ENCODE peak calls at places on chromosomes 1 and 21, in nine cellular contexts. D is AG09309; N is HTR-8/SVneo; K is NCI-H1694; U is NCI-H2171; X is stimulated activated naive CD4-positive, alpha-beta T cell treated with Interleukin-2 at 50 U/mL for 16 hours; M is spleen; R is nephron progenitor cell; V is C1 segment of cervical spinal cord. I is an unnamed sample.
A peak's percentile ranks its signal among the peaks of the same experiment; 100 is the strongest.

GRCh38 chr21:16004121-16004520 is 274.3 kb downstream of the USP25 start:
- DNase-seq in M (no peak), R (no peak), K (no peak), U (no peak), V (no peak), X (no peak), N (no peak), D (no peak), I (no peak)

GRCh38 chr1:200176181-200176580 is 148.7 kb downstream of the NR5A2 start:
- DNase-seq in K (no peak), M (no peak), R (no peak), U (no peak), N (no peak), V (no peak), D (no peak), X (no peak), I (no peak)

GRCh38 chr1:10685851-10686403 is 110.5 kb downstream of the CASZ1 start:
- DNase-seq in U (no peak), M (no peak), K (no peak), R (no peak), N (no peak), V (no peak), D (peak; percentile 5), X (no peak), I (no peak)

GRCh38 chr1:227759345-227760300 is 24.4 kb downstream of the SNAP47 start:
- DNase-seq in X (no peak), U (peak; percentile 82), N (peak; percentile 97), M (peak; percentile 45), V (no peak), D (peak; percentile 92), K (peak; percentile 87), R (no peak), I (no peak)

GRCh38 chr1:95233321-95233736 is 681 bp upstream of the RWDD3 start:
- DNase-seq in K (no peak), M (peak; percentile 82), X (no peak), V (peak; percentile 64), R (peak; percentile 22), D (no peak), N (peak; percentile 15), U (no peak), I (no peak)

GRCh38 chr1:110053557-110054428 is 16.7 kb downstream of the ALX3 start:
- DNase-seq in V (peak; percentile 15), M (peak; percentile 90), X (peak; percentile 43), R (peak; percentile 88), N (peak; percentile 45), D (no peak), U (no peak), K (peak; percentile 36), I (peak; percentile 55)

GRCh38 chr21:34935452-34935851 is 113.7 kb downstream of the RUNX1 start:
- DNase-seq in V (no peak), U (no peak), M (no peak), R (no peak), X (no peak), D (no peak), K (no peak), N (no peak), I (no peak)

GRCh38 chr1:18794561-18794960 is 64.9 kb downstream of the TAS1R2 start:
- DNase-seq in N (no peak), U (no peak), M (no peak), V (no peak), D (no peak), K (no peak), R (no peak), X (no peak), I (no peak)

GRCh38 chr1:184854036-184854435 is 99.4 kb upstream of the EDEM3 start:
- DNase-seq in R (no peak), U (peak; percentile 33), X (no peak), M (no peak), V (no peak), D (no peak), N (no peak), K (no peak), I (no peak)

GRCh38 chr1:194161591-194161990 is 975.2 kb upstream of the B3GALT2 start:
- DNase-seq in V (no peak), M (no peak), X (no peak), D (no peak), N (no peak), K (no peak), U (no peak), R (no peak), I (no peak)

GRCh38 chr1:240672132-240672811 is 60.3 kb upstream of the GREM2 start:
- DNase-seq in V (no peak), U (no peak), M (no peak), N (no peak), R (no peak), K (no peak), D (no peak), X (no peak), I (no peak)

GRCh38 chr1:7229186-7229585 is 443.9 kb downstream of the CAMTA1 start:
- DNase-seq in R (no peak), N (no peak), K (no peak), M (no peak), V (no peak), X (no peak), U (no peak), D (no peak), I (no peak)

GRCh38 chr1:5738911-5739462 is 253.2 kb downstream of the NPHP4 start:
- DNase-seq in K (no peak), X (no peak), D (no peak), M (peak; percentile 14), R (no peak), N (no peak), V (no peak), U (no peak), I (no peak)

GRCh38 chr1:84301759-84302380 is 362 bp downstream of the SAMD13 start:
- DNase-seq in K (no peak), M (no peak), V (no peak), R (no peak), U (no peak), D (no peak), X (no peak), N (no peak), I (no peak)

GRCh38 chr21:37176716-37177115 is 90.4 kb downstream of the VPS26C start:
- DNase-seq in U (no peak), V (no peak), N (no peak), D (no peak), R (no peak), X (no peak), M (no peak), K (no peak), I (no peak)